ENCODE peak calls at places on chromosomes 4 and X, in eight cellular contexts. J, X, D, U, A, W, O and Y are unnamed samples.

GRCh38 chr4:3227878-3228675 is 20.9 kb upstream of the MSANTD1 start:
- DNase-seq in J (peak), X (no peak), D (no peak), U (no peak), A (no peak), W (no peak), O (peak), Y (no peak)

GRCh38 chr4:128241425-128241913 is 46.1 kb downstream of the PGRMC2 start:
- DNase-seq in J (peak), X (no peak), D (no peak), U (no peak), A (no peak), W (peak), O (no peak), Y (peak)

GRCh38 chr4:31370866-31371465 is 650.8 kb downstream of the PCDH7 start:
- DNase-seq in J (peak), X (peak), D (no peak), U (no peak), A (no peak), W (peak), O (peak), Y (peak)

GRCh38 chrX:20742106-20742505 is 475.4 kb upstream of the RPS6KA3 start:
- DNase-seq in J (peak), X (no peak), D (no peak), U (no peak), A (no peak), W (peak), O (peak), Y (peak)

GRCh38 chr4:680565-680930 is 6.2 kb downstream of the MYL5 start:
- DNase-seq in J (peak), X (no peak), D (no peak), U (no peak), A (no peak), W (no peak), O (no peak), Y (no peak)

GRCh38 chr4:7201351-7202305 is 9.3 kb downstream of the SORCS2 start:
- DNase-seq in J (peak), X (peak), D (no peak), U (no peak), A (no peak), W (peak), O (no peak), Y (no peak)

GRCh38 chrX:136148391-136148790 is 1.1 kb downstream of the FHL1 start:
- DNase-seq in J (no peak), X (no peak), D (no peak), U (no peak), A (no peak), W (no peak), O (no peak), Y (no peak)

GRCh38 chr4:105896461-105896939 is 1.2 kb downstream of the NPNT start:
- DNase-seq in J (no peak), X (no peak), D (no peak), U (no peak), A (no peak), W (no peak), O (no peak), Y (peak)

GRCh38 chr4:138841341-138841740 is 174.2 kb upstream of the NOCT start:
- DNase-seq in J (no peak), X (peak), D (no peak), U (no peak), A (no peak), W (no peak), O (no peak), Y (peak)

GRCh38 chr4:39151120-39151713 is 31.1 kb upstream of the WDR19 start:
- DNase-seq in J (no peak), X (no peak), D (peak), U (no peak), A (no peak), W (peak), O (peak), Y (peak)

GRCh38 chrX:136577562-136577961 is 45.5 kb downstream of the VGLL1 start:
- DNase-seq in J (peak), X (peak), D (peak), U (peak), A (peak), W (peak), O (peak), Y (peak)

GRCh38 chrX:38341442-38341841 is 11.0 kb upstream of the OTC start:
- DNase-seq in J (no peak), X (no peak), D (no peak), U (no peak), A (no peak), W (no peak), O (no peak), Y (no peak)

GRCh38 chr4:155819066-155819465 is 47.0 kb downstream of the ASIC5 start:
- DNase-seq in J (peak), X (no peak), D (no peak), U (no peak), A (no peak), W (no peak), O (no peak), Y (no peak)

GRCh38 chrX:40368611-40369061 is 212.1 kb upstream of the ATP6AP2 start:
- DNase-seq in J (no peak), X (no peak), D (no peak), U (no peak), A (no peak), W (no peak), O (no peak), Y (no peak)

GRCh38 chrX:130974323-130974722 is 71.3 kb upstream of the ENOX2 start:
- DNase-seq in J (no peak), X (no peak), D (no peak), U (no peak), A (no peak), W (peak), O (no peak), Y (peak)

GRCh38 chrX:724256-724655 is 93.7 kb downstream of the SHOX start:
- DNase-seq in J (no peak), X (no peak), D (no peak), U (no peak), A (no peak), W (no peak), O (no peak), Y (no peak)

GRCh38 chr4:18847276-18847890 is 825.8 kb upstream of the LCORL start:
- DNase-seq in J (no peak), X (no peak), D (no peak), U (no peak), A (no peak), W (peak), O (peak), Y (no peak)

GRCh38 chrX:108737754-108738153 is 1.4 kb upstream of the IRS4 start:
- DNase-seq in J (no peak), X (no peak), D (no peak), U (no peak), A (no peak), W (no peak), O (no peak), Y (no peak)

GRCh38 chrX:107672955-107673378 is 44.7 kb downstream of the PRPS1 start:
- DNase-seq in J (peak), X (peak), D (no peak), U (peak), A (peak), W (peak), O (peak), Y (peak)

GRCh38 chr4:183722738-183723560 is 63.9 kb downstream of the TRAPPC11 start:
- DNase-seq in J (peak), X (peak), D (peak), U (peak), A (peak), W (peak), O (peak), Y (peak)

GRCh38 chrX:79259073-79259689 is 108.0 kb downstream of the ITM2A start:
- DNase-seq in J (no peak), X (no peak), D (peak), U (peak), A (no peak), W (peak), O (no peak), Y (no peak)

GRCh38 chrX:138897621-138898492 is 186.3 kb upstream of the FGF13 start:
- DNase-seq in J (peak), X (no peak), D (no peak), U (no peak), A (no peak), W (peak), O (no peak), Y (peak)

GRCh38 chr4:59057804-59058203 is 1947.6 kb upstream of the IGFBP7 start:
- DNase-seq in J (no peak), X (no peak), D (no peak), U (no peak), A (no peak), W (no peak), O (no peak), Y (no peak)